ENCODE peak calls at places on chromosomes 16 and 17, in six cellular contexts. O is activated CD8-positive, alpha-beta memory T cell treated with anti-CD3 and anti-CD28 coated beads for 24 hours; E is anterior cingulate cortex; M is NCI-H1092; Q is HTR-8/SVneo; S is aorta. L is an unnamed sample.

GRCh38 chr17:17740627-17741237 is 59.5 kb downstream of the RAI1 start:
- DNase-seq in E (peak), M (no peak), S (no peak), Q (no peak), O (no peak), L (peak)

GRCh38 chr17:5237541-5238016 is 2.9 kb upstream of the SCIMP start:
- DNase-seq in Q (peak), E (no peak), M (peak), S (peak), O (peak), L (peak)

GRCh38 chr17:80892900-80893603 is 98.6 kb upstream of the CHMP6 start:
- DNase-seq in S (peak), M (no peak), Q (peak), E (no peak), O (peak), L (no peak)

GRCh38 chr16:55666012-55666411 is 10.2 kb downstream of the SLC6A2 start:
- DNase-seq in M (no peak), E (no peak), S (no peak), O (no peak), Q (no peak), L (no peak)

GRCh38 chr17:67818110-67819002 is 6.9 kb upstream of the BPTF start:
- DNase-seq in O (no peak), M (no peak), S (no peak), E (no peak), Q (no peak), L (no peak)

GRCh38 chr17:50198026-50198669 is 3.3 kb downstream of the COL1A1 start:
- DNase-seq in E (no peak), Q (no peak), O (peak), M (no peak), S (peak), L (peak)

GRCh38 chr16:4110065-4110464 is 6.2 kb downstream of the ADCY9 start:
- DNase-seq in S (peak), M (no peak), E (no peak), Q (no peak), O (no peak), L (no peak)

GRCh38 chr17:3949418-3949817 is 14.8 kb downstream of the ATP2A3 start:
- DNase-seq in O (no peak), S (no peak), M (no peak), Q (no peak), E (no peak), L (no peak)

GRCh38 chr17:12342609-12343248 is 322.1 kb downstream of the MAP2K4 start:
- DNase-seq in Q (peak), O (no peak), S (no peak), M (no peak), E (no peak), L (no peak)

GRCh38 chr17:3865166-3865565 is 19.1 kb upstream of the NCBP3 start:
- DNase-seq in O (no peak), M (no peak), E (peak), Q (no peak), S (peak), L (peak)

GRCh38 chr16:75035410-75035968 is 36.7 kb downstream of the ZNRF1 start:
- DNase-seq in O (peak), Q (no peak), S (no peak), M (no peak), E (no peak), L (no peak)

GRCh38 chr17:39676198-39676819 is 8.1 kb downstream of the PNMT start:
- DNase-seq in Q (no peak), M (peak), E (no peak), S (peak), O (peak), L (peak)

GRCh38 chr16:47366228-47366627 is 94.6 kb downstream of the ITFG1 start:
- DNase-seq in E (no peak), M (no peak), O (no peak), S (no peak), Q (no peak), L (no peak)

GRCh38 chr17:41802961-41803682 is 8.6 kb downstream of the P3H4 start:
- DNase-seq in E (no peak), O (no peak), M (no peak), S (no peak), Q (no peak), L (no peak)

GRCh38 chr17:81381632-81382577 is 13.4 kb upstream of the BAHCC1 start:
- DNase-seq in S (peak), E (no peak), Q (no peak), O (no peak), M (no peak), L (no peak)

GRCh38 chr16:80824623-80825364 is 20.4 kb upstream of the CDYL2 start:
- DNase-seq in Q (peak), E (no peak), S (no peak), O (no peak), M (peak), L (no peak)

GRCh38 chr16:23020084-23020483 is 129.2 kb downstream of the USP31 start:
- DNase-seq in Q (no peak), O (no peak), M (no peak), E (no peak), S (no peak), L (no peak)

GRCh38 chr16:20004931-20005330 is 68.8 kb downstream of the GPR139 start:
- DNase-seq in S (no peak), M (no peak), O (no peak), Q (no peak), E (no peak), L (no peak)

GRCh38 chr16:46688101-46688656 is 799 bp downstream of the VPS35 start:
- DNase-seq in Q (no peak), M (no peak), O (no peak), E (no peak), S (peak), L (peak)